ENCODE peak calls at places on chromosomes 12 and 14, in eight cellular contexts. W is mesendoderm, N is sigmoid colon, T is K562, I is H9, R is fibroblast of lung, V is iPS DF 6.9, X is A549. F is an unnamed sample. For H3K4me1, the result is how much of the 10 kb centered on the place peaks cover.

GRCh38 chr12:127509066-127509778 is 757.7 kb upstream of the TMEM132C start:
- DNase-seq in R (peak), I (no peak), N (no peak), W (no peak), V (no peak), T (no peak), X (no peak), F (no peak)

GRCh38 chr12:121288158-121288848 is 8.2 kb downstream of the CAMKK2 start:
- DNase-seq in V (no peak), I (no peak), X (no peak), R (no peak), W (peak), T (no peak), N (no peak), F (no peak)

GRCh38 chr14:105014032-105014431 is 6.9 kb downstream of the CDCA4 start:
- DNase-seq in R (no peak), X (no peak), T (no peak), W (no peak), V (no peak), I (no peak), N (no peak), F (no peak)

GRCh38 chr12:72178871-72179270 is 93.3 kb upstream of the TRHDE start:
- DNase-seq in T (no peak), R (no peak), N (no peak), X (no peak), W (no peak), I (no peak), V (no peak), F (no peak)

GRCh38 chr12:20547788-20548575 is 147.2 kb upstream of the SLCO1C1 start:
- DNase-seq in T (no peak), I (no peak), X (no peak), W (no peak), N (no peak), V (no peak), R (peak), F (peak)

GRCh38 chr14:33435911-33436310 is 497.2 kb downstream of the NPAS3 start:
- DNase-seq in V (no peak), X (no peak), W (no peak), T (no peak), R (peak), I (no peak), N (no peak), F (no peak)

GRCh38 chr14:60862283-60862682 is 118.6 kb downstream of the TRMT5 start:
- DNase-seq in W (no peak), T (no peak), R (peak), N (peak), X (no peak), V (no peak), I (no peak), F (peak)

GRCh38 chr14:69816216-69816615 is 19.2 kb upstream of the SLC10A1 start:
- DNase-seq in X (no peak), T (no peak), I (no peak), W (no peak), V (no peak), N (no peak), R (no peak), F (no peak)

GRCh38 chr12:6956332-6956727 is 5.2 kb downstream of the PTPN6 start:
- DNase-seq in V (no peak), X (no peak), I (no peak), N (peak), W (no peak), T (no peak), R (no peak), F (no peak)

GRCh38 chr12:28318273-28318672 is 128.0 kb downstream of the CCDC91 start:
- DNase-seq in X (no peak), W (no peak), I (no peak), N (no peak), V (no peak), R (no peak), T (no peak), F (no peak)

GRCh38 chr12:87704374-87704773 is 324.8 kb downstream of the C12orf50 start:
- DNase-seq in N (no peak), I (no peak), T (no peak), V (no peak), W (no peak), X (no peak), R (no peak), F (no peak)

GRCh38 chr12:75602111-75602510 is 90.7 kb upstream of the KRR1 start:
- DNase-seq in R (no peak), V (no peak), I (no peak), T (no peak), W (no peak), X (no peak), N (no peak), F (no peak)

GRCh38 chr12:50200507-50201273 is 33.5 kb upstream of the CERS5 start:
- DNase-seq in X (no peak), R (no peak), W (no peak), I (no peak), V (no peak), N (no peak), T (no peak), F (peak)

GRCh38 chr12:63844391-63845341 is at the start of gene SRGAP1:
- DNase-seq in X (peak), N (peak), R (peak), I (peak), W (peak), T (peak), V (no peak), F (peak)

GRCh38 chr12:7989827-7990491 is 42.6 kb upstream of the FOXJ2 start:
- DNase-seq in I (no peak), T (peak), X (no peak), R (no peak), W (peak), N (no peak), V (no peak), F (no peak)

GRCh38 chr14:37584211-37585100 is 10.6 kb downstream of the FOXA1 start:
- DNase-seq in W (no peak), R (no peak), I (peak), T (no peak), V (no peak), X (no peak), N (no peak), F (no peak)

GRCh38 chr12:25942709-25943108 is 15.8 kb upstream of the RASSF8 start:
- DNase-seq in I (no peak), N (no peak), T (no peak), X (no peak), R (no peak), V (no peak), W (no peak), F (no peak)

GRCh38 chr12:41476499-41476898 is 288.4 kb downstream of the PDZRN4 start:
- DNase-seq in T (no peak), V (no peak), I (no peak), R (no peak), X (no peak), W (no peak), N (no peak), F (no peak)

GRCh38 chr14:94819531-94819930 is 49.6 kb upstream of the GSC start:
- DNase-seq in X (no peak), I (no peak), W (no peak), T (no peak), V (no peak), N (no peak), R (no peak), F (no peak)

GRCh38 chr14:85319998-85320397 is 209.9 kb upstream of the FLRT2 start:
- DNase-seq in I (no peak), X (no peak), V (no peak), W (no peak), R (peak), N (no peak), T (no peak), F (peak)

GRCh38 chr12:46472893-46473633 is 100.5 kb upstream of the SLC38A2 start:
- DNase-seq in N (no peak), X (peak), V (no peak), R (peak), W (no peak), T (no peak), I (no peak), F (peak)

GRCh38 chr14:91727121-91727520 is 4.8 kb downstream of the CATSPERB start:
- DNase-seq in T (no peak), N (no peak), X (no peak), R (no peak), V (no peak), W (no peak), I (no peak), F (peak)

GRCh38 chr12:111359231-111359913 is 9.5 kb downstream of the PHETA1 start:
- DNase-seq in T (no peak), I (no peak), N (no peak), W (no peak), R (no peak), V (no peak), X (no peak), F (no peak)

GRCh38 chr14:30223966-30224365 is 296.3 kb upstream of the PRKD1 start:
- DNase-seq in T (no peak), W (no peak), X (no peak), V (no peak), R (peak), I (no peak), N (no peak), F (peak)

GRCh38 chr14:105864651-105865265 is 338.4 kb downstream of the TMEM121 start:
- DNase-seq in I (no peak), N (peak), W (no peak), V (no peak), T (no peak), X (no peak), R (no peak), F (no peak)

GRCh38 chr12:115135800-115136211 is 451.8 kb upstream of the TBX3 start:
- DNase-seq in I (no peak), X (peak), T (no peak), W (no peak), V (no peak), R (peak), N (peak), F (peak)

GRCh38 chr14:92528486-92529100 is 15.0 kb downstream of the RIN3 start:
- DNase-seq in I (no peak), W (no peak), N (peak), X (no peak), V (no peak), R (no peak), T (no peak), F (no peak)

GRCh38 chr14:66483322-66483721 is 2.8 kb upstream of the CCDC196 start:
- DNase-seq in T (no peak), V (no peak), W (no peak), X (no peak), I (no peak), N (no peak), R (peak), F (no peak)

GRCh38 chr12:113940357-113940756 is 25.8 kb downstream of the RBM19 start:
- DNase-seq in X (no peak), T (no peak), I (peak), W (peak), R (no peak), N (no peak), V (no peak), F (no peak)

GRCh38 chr14:50954811-50955372 is 10.6 kb upstream of the PYGL start:
- DNase-seq in X (peak), W (peak), R (peak), V (no peak), I (no peak), T (peak), N (no peak), F (peak)

GRCh38 chr12:108532061-108532848 is 17.2 kb downstream of the FICD start:
- DNase-seq in I (no peak), R (no peak), N (no peak), X (no peak), W (no peak), V (no peak), T (no peak), F (no peak)

GRCh38 chr12:4562034-4562657 is at the start of gene DYRK4:
- DNase-seq in I (peak), V (peak), X (no peak), R (peak), N (peak), T (peak), W (peak), F (peak)

GRCh38 chr12:105196090-105196489 is 39.9 kb downstream of the APPL2 start:
- DNase-seq in R (no peak), W (no peak), T (no peak), V (no peak), N (no peak), X (no peak), I (no peak), F (no peak)

GRCh38 chr12:99170461-99170860 is 477.1 kb upstream of the GARIN6 start:
- DNase-seq in W (no peak), R (no peak), T (no peak), V (no peak), I (no peak), N (no peak), X (no peak), F (no peak)
- H3K4me1 ChIP-seq in W (under half), R (under half), T (under half), V (under half), I (under half), N (under half), X (under half), F (under half)

GRCh38 chr14:75991753-75992152 is 6.2 kb downstream of the IFT43 start:
- DNase-seq in W (no peak), I (no peak), T (no peak), N (no peak), V (no peak), X (no peak), R (no peak), F (no peak)

GRCh38 chr14:75986439-75986765 is 839 bp downstream of the IFT43 start:
- DNase-seq in I (no peak), T (no peak), W (no peak), N (no peak), X (no peak), R (no peak), V (no peak), F (no peak)

GRCh38 chr14:75990297-75990696 is 4.7 kb downstream of the IFT43 start:
- DNase-seq in X (no peak), N (no peak), R (no peak), T (no peak), V (no peak), I (no peak), W (no peak), F (no peak)

GRCh38 chr14:75987201-75987970 is 1.8 kb downstream of the IFT43 start:
- DNase-seq in V (no peak), W (no peak), N (no peak), R (no peak), T (no peak), X (no peak), I (no peak), F (no peak)

DNA sequence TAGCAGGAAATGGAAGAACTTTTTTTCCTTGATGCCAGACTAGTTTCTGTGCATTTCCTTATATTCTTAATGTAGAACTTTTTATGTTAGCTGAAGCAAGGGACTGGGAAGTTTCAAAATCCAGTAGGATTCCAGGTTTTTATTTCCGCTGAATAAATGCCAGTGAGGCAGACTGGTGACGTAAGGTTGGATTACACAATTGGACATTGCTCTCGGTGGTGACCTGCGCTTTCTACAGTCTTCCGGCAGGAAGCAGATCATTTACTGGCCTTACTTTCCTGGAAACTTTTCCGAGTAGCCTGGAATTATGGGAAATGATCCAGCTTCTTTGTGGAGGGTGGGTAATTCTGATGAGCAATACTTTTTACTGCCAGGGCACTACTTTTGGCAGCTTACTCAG is 3.6 kb downstream of the IFT43 start:
- DNase-seq in V (no peak), T (no peak), N (peak), W (no peak), I (no peak), R (peak), X (peak), F (no peak)
- H3K4me1 ChIP-seq in V (under half), T (under half), N (under half), W (under half), I (under half), R (under half), X (under half), F (under half)

DNA sequence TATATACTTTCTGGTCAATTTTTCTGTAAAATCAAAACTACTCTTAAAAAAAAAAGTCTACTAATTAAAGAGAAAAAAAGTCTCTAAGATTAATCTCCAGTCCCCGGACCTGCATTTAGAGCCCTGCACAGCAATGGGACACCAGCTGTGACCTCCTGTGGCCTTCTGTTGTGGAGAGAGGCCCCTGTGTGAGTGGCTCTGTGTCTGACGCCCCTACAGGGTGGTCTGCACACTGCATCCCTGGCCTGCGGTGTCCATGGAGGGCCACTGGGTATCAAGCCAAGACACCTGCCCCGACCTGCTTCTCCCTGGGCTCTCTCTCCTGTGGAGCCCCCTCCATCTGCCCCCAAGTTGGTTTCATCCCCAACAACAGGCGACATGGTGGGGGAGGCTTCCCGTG is 248.0 kb upstream of the DIO3 start:
- DNase-seq in I (no peak), N (no peak), W (no peak), X (no peak), R (no peak), V (no peak), T (no peak), F (no peak)
- H3K4me1 ChIP-seq in I (under half), N (under half), W (under half), X (under half), R (under half), V (under half), T (under half), F (under half)

DNA sequence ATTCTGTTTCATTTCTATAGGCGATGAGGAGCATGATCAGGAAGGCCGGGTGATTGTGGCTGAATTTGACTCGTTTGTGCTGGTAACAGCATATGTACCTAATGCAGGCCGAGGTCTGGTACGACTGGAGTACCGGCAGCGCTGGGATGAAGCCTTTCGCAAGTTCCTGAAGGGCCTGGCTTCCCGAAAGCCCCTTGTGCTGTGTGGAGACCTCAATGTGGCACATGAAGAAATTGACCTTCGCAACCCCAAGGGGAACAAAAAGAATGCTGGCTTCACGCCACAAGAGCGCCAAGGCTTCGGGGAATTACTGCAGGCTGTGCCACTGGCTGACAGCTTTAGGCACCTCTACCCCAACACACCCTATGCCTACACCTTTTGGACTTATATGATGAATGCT is 1.9 kb downstream of the APEX1 start:
- DNase-seq in V (no peak), N (no peak), X (no peak), R (no peak), W (no peak), I (no peak), T (no peak), F (no peak)
- H3K4me1 ChIP-seq in V (under half), N (under half), X (under half), R (under half), W (under half), I (under half), T (under half), F (under half)

GRCh38 chr14:63922696-63923421 is 70.1 kb downstream of the SYNE2 start:
- DNase-seq in N (no peak), X (peak), V (no peak), R (no peak), T (no peak), I (no peak), W (no peak), F (no peak)

GRCh38 chr14:63924375-63924774 is 71.6 kb downstream of the SYNE2 start:
- DNase-seq in W (no peak), V (no peak), I (no peak), X (no peak), T (no peak), N (no peak), R (no peak), F (no peak)

GRCh38 chr14:63923422-63923752 is 70.6 kb downstream of the SYNE2 start:
- DNase-seq in N (no peak), T (no peak), W (no peak), I (no peak), R (no peak), V (no peak), X (no peak), F (no peak)

GRCh38 chr14:63928744-63929174 is 76.0 kb downstream of the SYNE2 start:
- DNase-seq in X (no peak), I (no peak), W (peak), T (no peak), N (no peak), V (no peak), R (no peak), F (no peak)

DNA sequence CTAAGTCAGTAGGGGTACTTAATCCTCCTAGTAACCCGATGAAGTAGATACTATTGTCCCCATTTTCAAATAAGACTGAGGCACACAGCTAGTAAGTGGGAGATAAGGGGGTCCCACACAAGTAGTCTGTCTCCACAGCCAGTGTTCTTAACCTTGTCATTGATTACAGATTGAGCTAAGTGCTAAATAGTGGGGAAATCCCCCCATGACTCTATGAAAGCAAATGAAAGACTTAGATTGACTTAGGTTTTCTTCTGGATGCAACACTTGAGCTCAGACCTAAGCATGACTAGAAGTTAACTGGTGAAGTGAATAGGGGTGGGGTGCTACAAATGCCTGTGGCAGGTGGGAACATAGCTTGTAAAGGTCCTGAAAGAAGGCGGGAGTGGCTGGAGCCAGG is 73.8 kb downstream of the SYNE2 start:
- DNase-seq in W (no peak), N (no peak), I (no peak), R (no peak), X (no peak), V (no peak), T (no peak), F (no peak)
- H3K4me1 ChIP-seq in W (under half), N (under half), I (under half), R (under half), X (under half), V (under half), T (under half), F (under half)

F was measured in cardiac muscle cell.